ENCODE peak calls at places on chromosome 13, in seven cellular contexts. S, B, C, Y, Q, R and E are unnamed samples.

GRCh38 chr13:24997367-24997967 is 98.5 kb upstream of the PABPC3 start:
- DNase-seq in S (no peak), R (no peak), B (no peak), Q (peak), Y (peak), C (no peak), E (peak)

GRCh38 chr13:97259787-97260641 is 37.9 kb downstream of the MBNL2 start:
- DNase-seq in B (no peak), Q (no peak), C (no peak), S (no peak), Y (no peak), R (no peak), E (no peak)

GRCh38 chr13:21164631-21165030 is 11.7 kb downstream of the SKA3 start:
- DNase-seq in S (no peak), Y (no peak), R (no peak), C (no peak), Q (no peak), B (no peak), E (no peak)

GRCh38 chr13:110137677-110138008 is 169.3 kb downstream of the COL4A1 start:
- DNase-seq in Q (peak), B (no peak), S (peak), Y (peak), R (no peak), C (no peak), E (peak)

GRCh38 chr13:110306340-110306959 is 507 bp downstream of the COL4A1 start:
- DNase-seq in R (no peak), B (no peak), Y (no peak), Q (no peak), C (no peak), S (peak), E (no peak)

GRCh38 chr13:45933203-45934014 is 81.9 kb upstream of the SIAH3 start:
- DNase-seq in R (no peak), S (no peak), Q (no peak), Y (no peak), B (no peak), C (no peak), E (no peak)

GRCh38 chr13:101916108-101916757 is 463.8 kb downstream of the ITGBL1 start:
- DNase-seq in R (no peak), C (no peak), Q (no peak), B (no peak), Y (peak), S (peak), E (peak)

GRCh38 chr13:38954291-38954690 is 36.3 kb downstream of the STOML3 start:
- DNase-seq in B (no peak), R (no peak), Y (no peak), C (no peak), Q (no peak), S (no peak), E (no peak)

GRCh38 chr13:97904059-97904458 is 49.4 kb upstream of the IPO5 start:
- DNase-seq in B (no peak), C (no peak), R (no peak), Y (no peak), Q (no peak), S (no peak), E (no peak)

GRCh38 chr13:100297413-100297812 is 208.5 kb downstream of the PCCA start:
- DNase-seq in C (no peak), B (no peak), S (no peak), R (no peak), Y (no peak), Q (no peak), E (no peak)

GRCh38 chr13:94656766-94657165 is 55.1 kb downstream of the GPR180 start:
- DNase-seq in S (no peak), C (no peak), B (peak), Y (no peak), R (no peak), Q (no peak), E (no peak)

GRCh38 chr13:97719759-97720158 is 233.7 kb upstream of the IPO5 start:
- DNase-seq in S (no peak), B (no peak), Y (no peak), C (no peak), R (no peak), Q (no peak), E (no peak)

GRCh38 chr13:81487151-81487550 is 1146.2 kb upstream of the SPRY2 start:
- DNase-seq in Q (peak), Y (peak), B (no peak), C (no peak), S (peak), R (no peak), E (peak)

GRCh38 chr13:102550507-102550906 is 46.3 kb upstream of the TPP2 start:
- DNase-seq in Q (no peak), B (no peak), R (no peak), Y (no peak), S (peak), C (no peak), E (no peak)

GRCh38 chr13:43304449-43304848 is 281.1 kb downstream of the DNAJC15 start:
- DNase-seq in Y (no peak), C (no peak), B (no peak), R (no peak), S (no peak), Q (no peak), E (no peak)